ENCODE peak calls at places on chromosomes 12 and 14, in nine cellular contexts. I is iris pigment epithelial cell; J is NCI-H774; N is HEK293T; Y is astrocyte of the spinal cord; U is fibroblast of lung; A is activated naive CD4-positive, alpha-beta T cell; X is glutamatergic neuron; V is H9. Z is an unnamed sample.

GRCh38 chr12:99131761-99132199 is 486.7 kb downstream of the APAF1 start:
- DNase-seq in X (peak; percentile 79), J (no peak), N (peak; percentile 12), V (peak; percentile 89), I (peak; percentile 25), Y (peak; percentile 83), U (no peak), A (no peak), Z (peak; percentile 14)

GRCh38 chr12:3421599-3421998 is 69.4 kb upstream of the PRMT8 start:
- DNase-seq in Y (no peak), I (no peak), A (no peak), V (peak; percentile 70), U (no peak), J (no peak), N (no peak), X (no peak), Z (no peak)

GRCh38 chr12:23458640-23459039 is 490.8 kb downstream of the SOX5 start:
- DNase-seq in J (no peak), Y (no peak), I (no peak), V (no peak), U (no peak), A (no peak), X (no peak), N (no peak), Z (no peak)

GRCh38 chr12:39807043-39807442 is 187.4 kb upstream of the ABCD2 start:
- DNase-seq in V (peak; percentile 53), X (peak; percentile 23), N (peak; percentile 48), U (no peak), A (no peak), I (peak; percentile 9), Y (no peak), J (no peak), Z (peak; percentile 6)

GRCh38 chr14:104090071-104090748 is 4.7 kb downstream of the ASPG start:
- DNase-seq in I (no peak), A (no peak), X (no peak), J (no peak), Y (no peak), V (no peak), U (no peak), N (no peak), Z (no peak)

GRCh38 chr14:95776798-95777615 is 63.1 kb upstream of the TCL1A start:
- DNase-seq in I (no peak), V (no peak), Y (no peak), N (no peak), A (no peak), X (no peak), J (no peak), U (no peak), Z (no peak)

GRCh38 chr12:113268136-113268535 is 46.9 kb downstream of the TPCN1 start:
- DNase-seq in V (no peak), X (no peak), N (no peak), A (no peak), Y (no peak), J (no peak), I (no peak), U (no peak), Z (no peak)

GRCh38 chr14:22002860-22003284 is 329.3 kb upstream of the OR4E1 start:
- DNase-seq in Y (no peak), N (peak; percentile 32), V (peak; percentile 69), I (no peak), J (no peak), A (peak; percentile 61), X (peak; percentile 63), U (no peak), Z (no peak)

GRCh38 chr14:24162083-24162482 is 1.0 kb downstream of the IRF9 start:
- DNase-seq in U (no peak), J (no peak), Y (no peak), I (peak; percentile 56), A (no peak), V (no peak), X (no peak), N (no peak), Z (peak; percentile 43)

GRCh38 chr12:60752589-60752988 is 1156.8 kb downstream of the SLC16A7 start:
- DNase-seq in N (no peak), X (no peak), U (no peak), V (no peak), J (no peak), Y (no peak), A (no peak), I (no peak), Z (no peak)

GRCh38 chr12:107356266-107356936 is 263.1 kb upstream of the CRY1 start:
- DNase-seq in Y (peak; percentile 90), V (no peak), X (no peak), N (no peak), J (no peak), U (peak; percentile 70), I (peak; percentile 93), A (no peak), Z (peak; percentile 76)

GRCh38 chr12:100987552-100988277 is 193.1 kb downstream of the ANO4 start:
- DNase-seq in V (peak; percentile 77), X (peak; percentile 57), J (peak; percentile 26), A (no peak), N (peak; percentile 40), Y (peak; percentile 54), U (peak; percentile 22), I (peak; percentile 49), Z (peak; percentile 69)

GRCh38 chr14:73754911-73755360 is 40.8 kb upstream of the PNMA1 start:
- DNase-seq in V (peak; percentile 28), A (no peak), Y (peak; percentile 73), N (no peak), X (no peak), U (peak; percentile 64), I (peak; percentile 55), J (no peak), Z (peak; percentile 61)

GRCh38 chr12:2669560-2669959 is 125.2 kb upstream of the FKBP4 start:
- DNase-seq in A (no peak), X (no peak), I (no peak), V (peak; percentile 16), Y (no peak), N (no peak), U (no peak), J (no peak), Z (no peak)

GRCh38 chr14:90726656-90727055 is 89.6 kb downstream of the TTC7B start:
- DNase-seq in X (no peak), J (no peak), N (no peak), I (peak; percentile 75), A (no peak), V (peak; percentile 45), Y (peak; percentile 80), U (peak; percentile 80), Z (peak; percentile 7)

GRCh38 chr14:80567905-80568512 is 356.7 kb upstream of the DIO2 start:
- DNase-seq in N (no peak), Y (peak; percentile 37), V (no peak), A (no peak), U (no peak), X (no peak), I (peak; percentile 77), J (no peak), Z (peak; percentile 79)

GRCh38 chr14:96574633-96575191 is 72.5 kb downstream of the PAPOLA start:
- DNase-seq in A (no peak), V (no peak), Y (peak; percentile 70), J (peak; percentile 53), N (no peak), X (no peak), U (peak; percentile 85), I (peak; percentile 65), Z (peak; percentile 19)

GRCh38 chr12:75389061-75389460 is 1.8 kb upstream of the GLIPR1L2 start:
- DNase-seq in U (no peak), N (no peak), V (no peak), Y (peak; percentile 42), A (no peak), J (no peak), I (peak; percentile 28), X (no peak), Z (peak; percentile 76)

GRCh38 chr12:116600959-116601358 is 41.8 kb downstream of the MAP1LC3B2 start:
- DNase-seq in A (no peak), I (no peak), Y (no peak), J (no peak), X (no peak), U (no peak), N (no peak), V (no peak), Z (no peak)

GRCh38 chr12:25241171-25242020 is 9.3 kb downstream of the KRAS start:
- DNase-seq in J (peak; percentile 16), A (no peak), N (peak; percentile 10), V (no peak), U (peak; percentile 76), I (peak; percentile 63), Y (peak; percentile 70), X (no peak), Z (peak; percentile 46)

GRCh38 chr12:55670213-55670730 is 33.6 kb downstream of the OR10P1 start:
- DNase-seq in U (no peak), I (no peak), J (no peak), N (no peak), A (no peak), Y (no peak), X (no peak), V (peak; percentile 22), Z (no peak)

GRCh38 chr12:92030618-92031017 is 115.0 kb downstream of the BTG1 start:
- DNase-seq in V (no peak), X (no peak), I (peak; percentile 91), J (no peak), U (peak; percentile 88), A (peak; percentile 24), N (no peak), Y (peak; percentile 81), Z (no peak)

GRCh38 chr14:105999361-106000028 is 473.1 kb downstream of the TMEM121 start:
- DNase-seq in A (peak; percentile 61), I (peak; percentile 45), N (peak; percentile 5), X (no peak), V (no peak), Y (no peak), J (no peak), U (no peak), Z (peak; percentile 4)

GRCh38 chr12:109504068-109504467 is 26.6 kb downstream of the UBE3B start:
- DNase-seq in Y (no peak), N (no peak), V (no peak), I (no peak), J (no peak), U (no peak), A (no peak), X (no peak), Z (no peak)

GRCh38 chr14:103130017-103130764 is 6.9 kb downstream of the TNFAIP2 start:
- DNase-seq in N (no peak), J (no peak), V (no peak), A (no peak), X (no peak), Y (no peak), U (no peak), I (no peak), Z (no peak)

GRCh38 chr14:69392481-69392880 is 5.6 kb downstream of the ERH start:
- DNase-seq in X (no peak), J (no peak), Y (no peak), U (no peak), I (no peak), V (no peak), N (no peak), A (no peak), Z (no peak)

GRCh38 chr12:101209319-101210302 is at the start of gene SLC5A8:
- DNase-seq in X (peak; percentile 38), J (no peak), V (peak; percentile 69), U (no peak), I (no peak), A (no peak), Y (no peak), N (no peak), Z (peak; percentile 3)

GRCh38 chr12:127381681-127382080 is 885.3 kb upstream of the TMEM132C start:
- DNase-seq in V (no peak), N (no peak), I (peak; percentile 32), A (no peak), Y (peak; percentile 53), J (no peak), U (no peak), X (no peak), Z (no peak)

GRCh38 chr12:117109943-117110342 is 10.7 kb upstream of the TESC start:
- DNase-seq in I (no peak), Y (no peak), V (no peak), A (no peak), J (no peak), X (no peak), U (no peak), N (no peak), Z (no peak)

GRCh38 chr12:47825239-47825639 is 5.5 kb upstream of the HDAC7 start:
- DNase-seq in N (no peak), Y (no peak), X (no peak), U (no peak), I (no peak), V (no peak), J (no peak), A (no peak), Z (no peak)

GRCh38 chr12:106138279-106138645 is 492 bp downstream of the NUAK1 start:
- DNase-seq in I (no peak), Y (no peak), J (no peak), N (no peak), V (no peak), A (no peak), X (no peak), U (no peak), Z (peak; percentile 36)

Z was measured in EL.